ENCODE peak calls at places on chromosomes 7 and 10, in nine cellular contexts. I is upper lobe of right lung, H is right lobe of liver, V is progenitor cell of endocrine pancreas, J is A549, W is cardiac fibroblast, F is hepatocyte, M is sigmoid colon, R is esophagus squamous epithelium. K is an unnamed sample.

GRCh38 chr10:27446091-27446918 is 57.8 kb upstream of the RAB18 start:
- DNase-seq in I (no peak), H (no peak), V (no peak), J (peak; percentile 31), W (peak; percentile 52), F (peak; percentile 36), M (no peak), R (no peak), K (peak; percentile 30)

GRCh38 chr7:68207676-68208075 is 1211.0 kb downstream of the TYW1 start:
- DNase-seq in I (no peak), H (no peak), V (no peak), J (no peak), W (no peak), F (no peak), M (no peak), R (no peak), K (no peak)

GRCh38 chr7:91603707-91604106 is 276.8 kb downstream of the MTERF1 start:
- DNase-seq in I (no peak), H (no peak), V (no peak), J (no peak), W (no peak), F (no peak), M (no peak), R (no peak), K (no peak)

GRCh38 chr7:16851829-16852228 is 30.0 kb downstream of the AGR3 start:
- DNase-seq in I (no peak), H (no peak), V (no peak), J (no peak), W (no peak), F (no peak), M (no peak), R (no peak), K (no peak)

GRCh38 chr7:83934118-83934734 is 260.4 kb downstream of the SEMA3A start:
- DNase-seq in I (no peak), H (no peak), V (no peak), J (no peak), W (peak; percentile 14), F (no peak), M (no peak), R (no peak), K (no peak)

GRCh38 chr10:96025566-96025965 is 17.8 kb upstream of the CCNJ start:
- DNase-seq in I (no peak), H (no peak), V (no peak), J (peak; percentile 46), W (peak; percentile 3), F (peak; percentile 37), M (no peak), R (no peak), K (no peak)

GRCh38 chr7:36048902-36049240 is 104.2 kb upstream of the EEPD1 start:
- DNase-seq in I (no peak), H (no peak), V (no peak), J (no peak), W (no peak), F (no peak), M (no peak), R (no peak), K (no peak)

GRCh38 chr7:12212051-12212485 is 974 bp downstream of the TMEM106B start:
- DNase-seq in I (no peak), H (no peak), V (no peak), J (peak; percentile 6), W (peak; percentile 12), F (peak; percentile 33), M (no peak), R (no peak), K (peak; percentile 1)

DNA sequence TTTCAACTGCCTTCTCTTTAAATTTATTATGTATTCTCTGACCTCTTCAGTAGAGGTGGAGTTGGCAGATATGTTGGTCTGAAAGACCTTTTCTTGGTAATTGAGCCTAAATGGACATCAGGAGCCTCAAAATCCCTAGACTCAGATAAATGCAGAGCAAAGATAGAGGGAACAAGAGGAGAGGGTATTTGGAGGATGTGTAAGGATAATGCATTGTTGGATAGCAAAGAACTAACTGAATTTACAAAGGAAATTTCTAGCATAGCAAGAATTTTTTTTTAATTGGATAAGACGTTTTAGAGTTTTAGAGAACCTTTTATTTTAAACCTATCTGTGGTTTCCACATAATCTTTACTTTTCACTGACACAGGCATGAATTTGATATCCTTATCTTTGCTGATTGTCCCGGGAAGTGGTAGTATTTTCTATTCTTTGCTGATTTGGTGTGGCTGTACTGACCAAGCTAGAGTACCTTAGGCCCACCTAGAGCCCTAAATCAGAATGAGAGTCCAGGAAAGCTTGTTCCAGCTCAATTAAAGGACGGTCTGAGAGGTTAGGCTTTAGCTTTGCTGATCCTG is 91.3 kb downstream of the NRF1 start:
- DNase-seq in I (no peak), H (no peak), V (no peak), J (no peak), W (no peak), F (no peak), M (no peak), R (no peak), K (no peak)
- TF ChIP-seq CTCF in I (no peak), H (no peak), V (no peak), J (no peak), W (no peak), F (no peak), M (no peak), R (no peak), K (no peak)

GRCh38 chr7:144011458-144012230 is 11.5 kb downstream of the OR6B1 start:
- DNase-seq in I (no peak), H (no peak), V (no peak), J (peak; percentile 49), W (peak; percentile 31), F (no peak), M (no peak), R (no peak), K (peak; percentile 8)
- TF ChIP-seq CTCF in I (no peak), H (no peak), V (no peak), J (peak; percentile 54), W (no peak), F (no peak), M (no peak), R (no peak), K (peak; percentile 23)

GRCh38 chr10:5663692-5664427 is 2.5 kb downstream of the ASB13 start:
- DNase-seq in I (no peak), H (no peak), V (no peak), J (no peak), W (no peak), F (no peak), M (no peak), R (no peak), K (no peak)
- TF ChIP-seq CTCF in I (no peak), H (no peak), V (no peak), J (no peak), W (no peak), F (no peak), M (no peak), R (no peak), K (no peak)

DNA sequence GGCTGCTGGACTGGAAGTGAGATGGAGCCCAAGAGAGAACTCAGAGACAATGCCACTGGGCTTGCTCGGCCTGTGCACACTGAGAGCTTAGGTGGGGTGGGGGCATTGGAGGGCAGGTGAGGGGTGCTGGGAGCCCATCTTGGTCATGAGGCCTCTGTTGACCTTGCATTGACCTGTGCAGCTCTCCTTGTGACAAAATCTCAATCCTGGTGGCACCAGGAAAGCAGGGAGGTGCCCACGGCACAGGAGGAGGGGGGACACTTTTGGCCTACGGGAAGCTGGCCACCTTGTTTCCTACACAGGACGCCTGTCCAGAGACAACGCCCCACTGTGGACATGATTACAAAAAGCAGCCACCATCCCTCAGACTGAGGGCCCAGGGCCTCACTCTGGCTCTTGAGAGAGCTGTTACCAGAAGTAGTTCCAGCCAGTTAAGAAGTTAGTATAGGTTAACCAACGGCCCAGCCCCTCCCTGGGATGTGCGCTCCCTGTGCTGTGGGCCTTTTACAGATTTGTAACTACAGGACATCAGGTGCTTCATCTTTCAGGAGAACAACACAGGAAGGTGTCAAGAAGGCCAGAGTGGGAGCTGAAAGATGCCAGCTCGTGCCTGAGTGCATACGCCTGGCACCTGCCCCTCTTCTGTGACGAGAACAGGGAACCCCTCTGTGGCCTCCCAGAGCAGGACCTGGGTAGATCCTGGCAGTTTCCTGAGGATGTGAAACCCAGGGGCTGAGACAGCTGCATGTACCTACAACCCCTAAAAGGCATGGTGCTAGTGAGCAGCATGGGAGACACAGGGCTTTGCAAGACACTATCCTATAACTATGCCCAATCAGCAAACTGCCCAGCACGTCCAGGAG is 10.3 kb downstream of the PKD1L1 start:
- DNase-seq in I (no peak), H (no peak), V (no peak), J (no peak), W (no peak), F (no peak), M (no peak), R (no peak), K (no peak)
- TF ChIP-seq CTCF in I (no peak), H (no peak), V (no peak), J (no peak), W (no peak), F (no peak), M (no peak), R (no peak), K (no peak)

GRCh38 chr7:154789404-154789803 is 213.5 kb downstream of the PAXIP1 start:
- DNase-seq in I (no peak), H (no peak), V (no peak), J (peak; percentile 24), W (no peak), F (peak; percentile 59), M (no peak), R (no peak), K (no peak)
- TF ChIP-seq CTCF in I (peak; percentile 8), H (peak; percentile 10), V (peak; percentile 44), J (peak; percentile 8), W (no peak), F (peak; percentile 62), M (no peak), R (no peak), K (no peak)

GRCh38 chr10:73647211-73647874 is 6.1 kb upstream of the MYOZ1 start:
- DNase-seq in I (peak; percentile 79), H (no peak), V (peak; percentile 23), J (no peak), W (peak; percentile 47), F (peak; percentile 77), M (peak; percentile 83), R (no peak), K (no peak)
- TF ChIP-seq CTCF in I (no peak), H (no peak), V (no peak), J (no peak), W (no peak), F (no peak), M (no peak), R (no peak), K (no peak)

GRCh38 chr7:131444683-131445082 is 111.7 kb downstream of the PODXL start:
- DNase-seq in I (no peak), H (no peak), V (no peak), J (no peak), W (no peak), F (no peak), M (no peak), R (no peak), K (no peak)
- TF ChIP-seq CTCF in I (no peak), H (no peak), V (no peak), J (no peak), W (no peak), F (no peak), M (no peak), R (no peak), K (no peak)

DNA sequence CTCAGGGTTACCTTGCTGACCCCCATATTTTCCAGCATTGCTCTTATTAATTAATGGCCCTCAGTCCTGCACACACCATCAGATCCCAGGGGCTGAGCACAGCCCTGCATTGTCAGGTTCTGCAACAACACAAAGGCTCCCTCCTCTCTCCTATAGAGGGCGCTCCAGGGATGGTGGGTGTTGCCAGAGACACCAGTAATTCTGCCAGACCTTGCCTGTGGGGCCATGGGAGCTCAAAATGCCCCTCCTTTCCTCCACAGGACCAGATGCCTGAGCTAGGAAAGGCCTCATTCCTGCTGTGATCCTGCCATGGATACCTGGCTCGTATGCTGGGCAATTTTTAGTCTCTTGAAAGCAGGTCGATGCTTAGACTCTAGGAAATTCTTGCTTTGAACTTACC is 42.8 kb upstream of the PRSS58 start:
- DNase-seq in I (no peak), H (no peak), V (no peak), J (peak; percentile 14), W (no peak), F (no peak), M (no peak), R (no peak), K (no peak)
- TF ChIP-seq CTCF in I (no peak), H (peak; percentile 7), V (peak; percentile 37), J (no peak), W (peak; percentile 11), F (peak; percentile 8), M (no peak), R (no peak), K (no peak)

K was measured in RWPE1.